ENCODE peak calls at places on chromosome 21, in five cellular contexts. U is AG09319, J is BJ, H is fibroblast of the conjunctiva, O is GM18507. I is an unnamed sample.
A peak's percentile ranks its signal among the peaks of the same experiment; 100 is the strongest.

GRCh38 chr21:36347278-36347961 is 27.4 kb downstream of the MORC3 start:
- DNase-seq in O (no peak), J (no peak), U (no peak), H (no peak), I (no peak)

GRCh38 chr21:35663856-35664606 is 396.3 kb downstream of the SETD4 start:
- DNase-seq in O (no peak), U (no peak), J (no peak), H (no peak), I (no peak)

GRCh38 chr21:37461494-37461893 is 94.9 kb downstream of the DYRK1A start:
- DNase-seq in O (no peak), U (no peak), J (no peak), H (no peak), I (no peak)

GRCh38 chr21:44985441-44986401 is 45.9 kb downstream of the SLX9 start:
- DNase-seq in U (no peak), O (no peak), J (no peak), H (no peak), I (no peak)

GRCh38 chr21:41429305-41429704 is 3.3 kb downstream of the MX1 start:
- DNase-seq in J (no peak), O (no peak), H (no peak), U (no peak), I (no peak)

GRCh38 chr21:34845521-34846213 is 176.9 kb downstream of the CLIC6 start:
- DNase-seq in J (no peak), O (peak; percentile 33), U (no peak), H (peak; percentile 79), I (no peak)

GRCh38 chr21:27693376-27693775 is 726.5 kb upstream of the ADAMTS5 start:
- DNase-seq in O (no peak), J (peak; percentile 68), H (no peak), U (peak; percentile 12), I (no peak)

GRCh38 chr21:27572681-27573080 is 605.8 kb upstream of the ADAMTS5 start:
- DNase-seq in J (peak; percentile 83), H (peak; percentile 16), O (no peak), U (peak; percentile 5), I (no peak)

GRCh38 chr21:31536138-31536537 is 123.4 kb upstream of the SOD1 start:
- DNase-seq in J (no peak), O (no peak), H (no peak), U (no peak), I (no peak)

GRCh38 chr21:32364387-32364786 is 28.4 kb downstream of the URB1 start:
- DNase-seq in J (no peak), O (no peak), U (no peak), H (no peak), I (peak; percentile 12)

GRCh38 chr21:34642211-34643075 is 26.4 kb upstream of the CLIC6 start:
- DNase-seq in U (no peak), H (no peak), J (no peak), O (peak; percentile 15), I (no peak)

GRCh38 chr21:46183910-46184624 is at the start of gene SPATC1L:
- DNase-seq in J (no peak), O (peak; percentile 51), H (no peak), U (no peak), I (peak; percentile 40)

GRCh38 chr21:36627242-36627641 is 71.7 kb upstream of the SIM2 start:
- DNase-seq in H (no peak), U (no peak), O (no peak), J (no peak), I (no peak)

GRCh38 chr21:34311561-34312330 is 52.1 kb upstream of the KCNE2 start:
- DNase-seq in U (no peak), J (no peak), O (no peak), H (no peak), I (no peak)

GRCh38 chr21:25691931-25692330 is 42.8 kb downstream of the ATP5PF start:
- DNase-seq in H (no peak), O (no peak), J (no peak), U (no peak), I (no peak)

GRCh38 chr21:15659768-15660423 is 69.9 kb upstream of the USP25 start:
- DNase-seq in O (no peak), U (no peak), H (no peak), J (peak; percentile 39), I (no peak)

GRCh38 chr21:33878824-33879223 is 36.8 kb downstream of the ATP5PO start:
- DNase-seq in J (no peak), H (no peak), O (no peak), U (no peak), I (no peak)

GRCh38 chr21:46081022-46081861 is 16.7 kb upstream of the COL6A2 start:
- DNase-seq in J (no peak), O (no peak), H (no peak), U (no peak), I (no peak)

GRCh38 chr21:17765207-17765606 is 53.9 kb downstream of the C21orf91 start:
- DNase-seq in O (no peak), H (no peak), J (no peak), U (no peak), I (no peak)

GRCh38 chr21:35071347-35071746 is 22.2 kb upstream of the RUNX1 start:
- DNase-seq in U (no peak), H (no peak), O (no peak), J (no peak), I (no peak)

GRCh38 chr21:39037807-39038405 is 145.3 kb downstream of the PSMG1 start:
- DNase-seq in O (no peak), J (no peak), U (no peak), H (no peak), I (no peak)

GRCh38 chr21:20997633-20998455 is at the start of gene NCAM2:
- DNase-seq in H (peak; percentile 46), U (peak; percentile 59), O (no peak), J (no peak), I (peak; percentile 45)

GRCh38 chr21:28856588-28857250 is 136.0 kb downstream of the LTN1 start:
- DNase-seq in U (no peak), J (no peak), H (no peak), O (no peak), I (peak; percentile 6)

GRCh38 chr21:37430184-37430821 is 63.7 kb downstream of the DYRK1A start:
- DNase-seq in O (no peak), U (no peak), H (no peak), J (no peak), I (no peak)

GRCh38 chr21:42424848-42425602 is 21.3 kb downstream of the UBASH3A start:
- DNase-seq in J (no peak), H (no peak), U (no peak), O (no peak), I (no peak)

GRCh38 chr21:18517905-18518566 is 114.5 kb upstream of the TMPRSS15 start:
- DNase-seq in O (no peak), H (no peak), J (no peak), U (no peak), I (no peak)

GRCh38 chr21:35106246-35106835 is 57.2 kb upstream of the RUNX1 start:
- DNase-seq in U (no peak), J (no peak), H (no peak), O (no peak), I (no peak)

GRCh38 chr21:42570362-42570761 is 56.7 kb downstream of the SLC37A1 start:
- DNase-seq in H (no peak), J (no peak), O (no peak), U (no peak), I (no peak)

GRCh38 chr21:36504067-36505058 is 24.4 kb upstream of the CLDN14 start:
- DNase-seq in J (no peak), O (no peak), H (peak; percentile 51), U (peak; percentile 35), I (no peak)

GRCh38 chr21:43362306-43362927 is 64.5 kb downstream of the SIK1 start:
- DNase-seq in U (no peak), O (peak; percentile 67), J (peak; percentile 59), H (no peak), I (peak; percentile 54)

GRCh38 chr21:45102391-45102932 is 28.1 kb downstream of the ADARB1 start:
- DNase-seq in J (peak; percentile 27), U (peak; percentile 28), H (no peak), O (no peak), I (no peak)

GRCh38 chr21:19695796-19696195 is 1292.2 kb upstream of the TMPRSS15 start:
- DNase-seq in U (no peak), H (no peak), O (no peak), J (no peak), I (no peak)

GRCh38 chr21:39602793-39603192 is 9.9 kb upstream of the B3GALT5 start:
- DNase-seq in U (no peak), J (no peak), O (no peak), H (no peak), I (no peak)

GRCh38 chr21:32484706-32485380 is 72.3 kb downstream of the EVA1C start:
- DNase-seq in J (no peak), H (no peak), U (no peak), O (no peak), I (no peak)

GRCh38 chr21:42336065-42336464 is 14.7 kb downstream of the TFF2 start:
- DNase-seq in J (no peak), U (no peak), H (no peak), O (no peak), I (no peak)

GRCh38 chr21:44984428-44984791 is 44.6 kb downstream of the SLX9 start:
- DNase-seq in U (no peak), H (no peak), O (no peak), J (no peak), I (no peak)

GRCh38 chr21:20424943-20425342 is 573.3 kb upstream of the NCAM2 start:
- DNase-seq in U (no peak), J (no peak), H (no peak), O (no peak), I (no peak)

GRCh38 chr21:22056904-22057303 is 1058.7 kb downstream of the NCAM2 start:
- DNase-seq in U (no peak), H (no peak), O (no peak), J (no peak), I (no peak)

GRCh38 chr21:45187646-45188045 is 100.0 kb downstream of the POFUT2 start:
- DNase-seq in H (no peak), U (no peak), O (no peak), J (no peak), I (no peak)

GRCh38 chr21:31720739-31721138 is 11.2 kb downstream of the SCAF4 start:
- DNase-seq in J (no peak), U (no peak), O (no peak), H (no peak), I (no peak)

I was measured in C1 segment of cervical spinal cord.